ENCODE peak calls at places on chromosomes 2 and 18, in eight cellular contexts. One of them, this sample, is unnamed.
A peak's percentile ranks its signal among the peaks of the same experiment; 100 is the strongest.

GRCh38 chr2:142689206-142689605 is 188.3 kb upstream of the KYNU start:
- ATAC-seq in heart left ventricle: no peak
- ATAC-seq in pancreas: no peak
- ATAC-seq in lung: no peak
- ATAC-seq in body of pancreas: no peak
- ATAC-seq in CD8-positive, alpha-beta T cell: no peak
- ATAC-seq in IMR-90: no peak
- ATAC-seq in PC-3: no peak
- ATAC-seq in this sample: no peak

GRCh38 chr2:239289545-239289944 is 111.3 kb downstream of the HDAC4 start:
- ATAC-seq in lung: no peak
- ATAC-seq in pancreas: no peak
- ATAC-seq in PC-3: no peak
- ATAC-seq in CD8-positive, alpha-beta T cell: peak; percentile 47
- ATAC-seq in body of pancreas: no peak
- ATAC-seq in heart left ventricle: no peak
- ATAC-seq in IMR-90: no peak
- ATAC-seq in this sample: no peak

GRCh38 chr18:78934003-78934402 is 45.6 kb upstream of the SALL3 start:
- ATAC-seq in PC-3: no peak
- ATAC-seq in IMR-90: no peak
- ATAC-seq in heart left ventricle: no peak
- ATAC-seq in lung: no peak
- ATAC-seq in CD8-positive, alpha-beta T cell: no peak
- ATAC-seq in pancreas: no peak
- ATAC-seq in body of pancreas: no peak
- ATAC-seq in this sample: no peak

GRCh38 chr2:159013103-159013502 is 44.7 kb downstream of the TANC1 start:
- ATAC-seq in PC-3: no peak
- ATAC-seq in body of pancreas: no peak
- ATAC-seq in heart left ventricle: peak; percentile 45
- ATAC-seq in pancreas: no peak
- ATAC-seq in lung: no peak
- ATAC-seq in IMR-90: no peak
- ATAC-seq in CD8-positive, alpha-beta T cell: no peak
- ATAC-seq in this sample: no peak

GRCh38 chr2:68245672-68246071 is 6.7 kb downstream of the PPP3R1 start:
- ATAC-seq in body of pancreas: no peak
- ATAC-seq in IMR-90: no peak
- ATAC-seq in pancreas: no peak
- ATAC-seq in lung: no peak
- ATAC-seq in CD8-positive, alpha-beta T cell: no peak
- ATAC-seq in heart left ventricle: no peak
- ATAC-seq in PC-3: no peak
- ATAC-seq in this sample: no peak

GRCh38 chr18:70382992-70383717 is 94.3 kb downstream of the SOCS6 start:
- ATAC-seq in IMR-90: no peak
- ATAC-seq in heart left ventricle: no peak
- ATAC-seq in body of pancreas: no peak
- ATAC-seq in pancreas: no peak
- ATAC-seq in PC-3: no peak
- ATAC-seq in CD8-positive, alpha-beta T cell: no peak
- ATAC-seq in lung: no peak
- ATAC-seq in this sample: no peak

GRCh38 chr2:12259497-12259896 is 457.2 kb upstream of the TRIB2 start:
- ATAC-seq in pancreas: no peak
- ATAC-seq in IMR-90: no peak
- ATAC-seq in CD8-positive, alpha-beta T cell: no peak
- ATAC-seq in PC-3: no peak
- ATAC-seq in heart left ventricle: no peak
- ATAC-seq in body of pancreas: no peak
- ATAC-seq in lung: no peak
- ATAC-seq in this sample: no peak

GRCh38 chr2:126700677-126701076 is 44.7 kb downstream of the GYPC start:
- ATAC-seq in lung: no peak
- ATAC-seq in body of pancreas: no peak
- ATAC-seq in heart left ventricle: no peak
- ATAC-seq in IMR-90: peak; percentile 38
- ATAC-seq in CD8-positive, alpha-beta T cell: no peak
- ATAC-seq in PC-3: no peak
- ATAC-seq in pancreas: no peak
- ATAC-seq in this sample: no peak

GRCh38 chr18:40414155-40414754 is 1540.8 kb upstream of the PIK3C3 start:
- ATAC-seq in heart left ventricle: no peak
- ATAC-seq in PC-3: peak; percentile 80
- ATAC-seq in pancreas: no peak
- ATAC-seq in CD8-positive, alpha-beta T cell: no peak
- ATAC-seq in lung: no peak
- ATAC-seq in IMR-90: peak; percentile 60
- ATAC-seq in body of pancreas: no peak
- ATAC-seq in this sample: no peak

GRCh38 chr2:57692395-57692794 is 354.2 kb upstream of the VRK2 start:
- ATAC-seq in lung: no peak
- ATAC-seq in CD8-positive, alpha-beta T cell: no peak
- ATAC-seq in IMR-90: no peak
- ATAC-seq in PC-3: no peak
- ATAC-seq in heart left ventricle: no peak
- ATAC-seq in pancreas: no peak
- ATAC-seq in body of pancreas: no peak
- ATAC-seq in this sample: no peak

GRCh38 chr2:10894264-10894935 is 17.3 kb upstream of the KCNF1 start:
- ATAC-seq in lung: no peak
- ATAC-seq in heart left ventricle: no peak
- ATAC-seq in PC-3: no peak
- ATAC-seq in pancreas: no peak
- ATAC-seq in body of pancreas: no peak
- ATAC-seq in IMR-90: no peak
- ATAC-seq in CD8-positive, alpha-beta T cell: no peak
- ATAC-seq in this sample: no peak

GRCh38 chr2:195515551-195515950 is 141.5 kb upstream of the SLC39A10 start:
- ATAC-seq in IMR-90: no peak
- ATAC-seq in body of pancreas: no peak
- ATAC-seq in heart left ventricle: no peak
- ATAC-seq in pancreas: no peak
- ATAC-seq in lung: no peak
- ATAC-seq in PC-3: no peak
- ATAC-seq in CD8-positive, alpha-beta T cell: no peak
- ATAC-seq in this sample: no peak

GRCh38 chr2:102143450-102143985 is 972 bp downstream of the IL1R1 start:
- ATAC-seq in heart left ventricle: peak; percentile 55
- ATAC-seq in lung: no peak
- ATAC-seq in CD8-positive, alpha-beta T cell: no peak
- ATAC-seq in body of pancreas: no peak
- ATAC-seq in IMR-90: peak; percentile 4
- ATAC-seq in pancreas: peak; percentile 32
- ATAC-seq in PC-3: no peak
- ATAC-seq in this sample: no peak

GRCh38 chr18:75076286-75076685 is 132.7 kb downstream of the PTGR3 start:
- ATAC-seq in PC-3: no peak
- ATAC-seq in IMR-90: no peak
- ATAC-seq in heart left ventricle: no peak
- ATAC-seq in pancreas: no peak
- ATAC-seq in lung: no peak
- ATAC-seq in body of pancreas: no peak
- ATAC-seq in CD8-positive, alpha-beta T cell: no peak
- ATAC-seq in this sample: no peak

GRCh38 chr2:138536302-138536701 is 34.7 kb downstream of the SPOPL start:
- ATAC-seq in heart left ventricle: no peak
- ATAC-seq in pancreas: no peak
- ATAC-seq in PC-3: no peak
- ATAC-seq in CD8-positive, alpha-beta T cell: no peak
- ATAC-seq in body of pancreas: no peak
- ATAC-seq in IMR-90: no peak
- ATAC-seq in lung: no peak
- ATAC-seq in this sample: no peak

GRCh38 chr2:40434638-40435296 is 17.1 kb downstream of the SLC8A1 start:
- ATAC-seq in PC-3: peak; percentile 95
- ATAC-seq in body of pancreas: no peak
- ATAC-seq in lung: peak; percentile 49
- ATAC-seq in IMR-90: peak; percentile 83
- ATAC-seq in pancreas: no peak
- ATAC-seq in heart left ventricle: peak; percentile 25
- ATAC-seq in CD8-positive, alpha-beta T cell: no peak
- ATAC-seq in this sample: peak; percentile 48

GRCh38 chr2:236161531-236161930 is 6.7 kb downstream of the GBX2 start:
- ATAC-seq in IMR-90: no peak
- ATAC-seq in body of pancreas: no peak
- ATAC-seq in pancreas: no peak
- ATAC-seq in CD8-positive, alpha-beta T cell: no peak
- ATAC-seq in heart left ventricle: no peak
- ATAC-seq in PC-3: peak; percentile 4
- ATAC-seq in lung: no peak
- ATAC-seq in this sample: no peak

GRCh38 chr2:141630531-141630930 is 500.3 kb downstream of the LRP1B start:
- ATAC-seq in heart left ventricle: no peak
- ATAC-seq in pancreas: no peak
- ATAC-seq in body of pancreas: no peak
- ATAC-seq in PC-3: no peak
- ATAC-seq in IMR-90: no peak
- ATAC-seq in CD8-positive, alpha-beta T cell: no peak
- ATAC-seq in lung: no peak
- ATAC-seq in this sample: no peak

GRCh38 chr2:70525032-70525431 is 28.6 kb downstream of the TGFA start:
- ATAC-seq in lung: no peak
- ATAC-seq in CD8-positive, alpha-beta T cell: no peak
- ATAC-seq in PC-3: peak; percentile 71
- ATAC-seq in IMR-90: no peak
- ATAC-seq in body of pancreas: no peak
- ATAC-seq in heart left ventricle: no peak
- ATAC-seq in pancreas: peak; percentile 32
- ATAC-seq in this sample: no peak

GRCh38 chr2:70522627-70523026 is 31.0 kb downstream of the TGFA start:
- ATAC-seq in CD8-positive, alpha-beta T cell: no peak
- ATAC-seq in PC-3: no peak
- ATAC-seq in body of pancreas: no peak
- ATAC-seq in pancreas: no peak
- ATAC-seq in heart left ventricle: no peak
- ATAC-seq in IMR-90: no peak
- ATAC-seq in lung: no peak
- ATAC-seq in this sample: no peak

GRCh38 chr2:70523996-70524965 is 29.3 kb downstream of the TGFA start:
- ATAC-seq in CD8-positive, alpha-beta T cell: peak; percentile 75
- ATAC-seq in body of pancreas: peak; percentile 90
- ATAC-seq in IMR-90: peak; percentile 40
- ATAC-seq in PC-3: peak; percentile 76
- ATAC-seq in heart left ventricle: peak; percentile 34
- ATAC-seq in pancreas: peak; percentile 90
- ATAC-seq in lung: peak; percentile 70
- ATAC-seq in this sample: no peak

GRCh38 chr2:70526126-70526525 is 27.5 kb downstream of the TGFA start:
- ATAC-seq in CD8-positive, alpha-beta T cell: no peak
- ATAC-seq in heart left ventricle: no peak
- ATAC-seq in lung: no peak
- ATAC-seq in PC-3: no peak
- ATAC-seq in body of pancreas: no peak
- ATAC-seq in IMR-90: no peak
- ATAC-seq in pancreas: no peak
- ATAC-seq in this sample: no peak

DNA sequence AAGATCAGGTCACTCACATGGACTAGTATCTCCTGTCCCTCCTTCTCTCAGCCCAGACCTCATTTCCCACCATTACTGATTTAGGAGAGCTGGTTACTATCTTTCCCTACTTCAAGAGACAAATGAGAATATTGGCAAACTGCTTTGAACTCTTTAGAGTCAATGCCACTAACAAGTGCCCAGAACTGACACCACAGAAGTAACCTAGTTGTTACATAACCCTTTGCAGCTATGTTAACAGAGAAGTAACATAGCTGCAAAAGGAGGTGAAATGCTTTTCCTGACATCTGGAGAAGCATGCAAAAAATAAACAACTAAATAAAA is 30.0 kb downstream of the TGFA start:
- ATAC-seq in IMR-90: no peak
- ATAC-seq in CD8-positive, alpha-beta T cell: peak; percentile 35
- ATAC-seq in heart left ventricle: no peak
- ATAC-seq in lung: no peak
- ATAC-seq in pancreas: no peak
- ATAC-seq in body of pancreas: no peak
- ATAC-seq in PC-3: no peak
- ATAC-seq in this sample: no peak
- H3K4me3 ChIP-seq in IMR-90: no peak overlapping the region
- H3K4me3 ChIP-seq in CD8-positive, alpha-beta T cell: no peak overlapping the region
- H3K4me3 ChIP-seq in heart left ventricle: no peak overlapping the region
- H3K4me3 ChIP-seq in lung: no peak overlapping the region
- H3K4me3 ChIP-seq in pancreas: no peak overlapping the region
- H3K4me3 ChIP-seq in body of pancreas: no peak overlapping the region
- H3K4me3 ChIP-seq in PC-3: peak overlapping the region; percentile 41
- H3K4me3 ChIP-seq in this sample: no peak overlapping the region

GRCh38 chr2:207260021-207260420 is 94.3 kb upstream of the KLF7 start:
- ATAC-seq in body of pancreas: no peak
- ATAC-seq in pancreas: no peak
- ATAC-seq in heart left ventricle: no peak
- ATAC-seq in lung: no peak
- ATAC-seq in CD8-positive, alpha-beta T cell: no peak
- ATAC-seq in IMR-90: no peak
- ATAC-seq in PC-3: no peak
- ATAC-seq in this sample: no peak
- H3K36me3 ChIP-seq in body of pancreas: no peaks in the 10 kb centered on the region
- H3K36me3 ChIP-seq in pancreas: no peaks in the 10 kb centered on the region
- H3K36me3 ChIP-seq in heart left ventricle: no peaks in the 10 kb centered on the region
- H3K36me3 ChIP-seq in lung: no peaks in the 10 kb centered on the region
- H3K36me3 ChIP-seq in CD8-positive, alpha-beta T cell: no peaks in the 10 kb centered on the region
- H3K36me3 ChIP-seq in IMR-90: no peaks in the 10 kb centered on the region
- H3K36me3 ChIP-seq in PC-3: no peaks in the 10 kb centered on the region
- H3K36me3 ChIP-seq in this sample: no peaks in the 10 kb centered on the region

GRCh38 chr2:65407240-65407639 is 25.2 kb downstream of the SPRED2 start:
- ATAC-seq in CD8-positive, alpha-beta T cell: no peak
- ATAC-seq in IMR-90: no peak
- ATAC-seq in lung: no peak
- ATAC-seq in PC-3: no peak
- ATAC-seq in body of pancreas: no peak
- ATAC-seq in pancreas: no peak
- ATAC-seq in heart left ventricle: no peak
- ATAC-seq in this sample: no peak
- H3K4me3 ChIP-seq in CD8-positive, alpha-beta T cell: no peak overlapping the region
- H3K4me3 ChIP-seq in IMR-90: no peak overlapping the region
- H3K4me3 ChIP-seq in lung: no peak overlapping the region
- H3K4me3 ChIP-seq in PC-3: no peak overlapping the region
- H3K4me3 ChIP-seq in body of pancreas: no peak overlapping the region
- H3K4me3 ChIP-seq in pancreas: no peak overlapping the region
- H3K4me3 ChIP-seq in heart left ventricle: no peak overlapping the region
- H3K4me3 ChIP-seq in this sample: no peak overlapping the region

DNA sequence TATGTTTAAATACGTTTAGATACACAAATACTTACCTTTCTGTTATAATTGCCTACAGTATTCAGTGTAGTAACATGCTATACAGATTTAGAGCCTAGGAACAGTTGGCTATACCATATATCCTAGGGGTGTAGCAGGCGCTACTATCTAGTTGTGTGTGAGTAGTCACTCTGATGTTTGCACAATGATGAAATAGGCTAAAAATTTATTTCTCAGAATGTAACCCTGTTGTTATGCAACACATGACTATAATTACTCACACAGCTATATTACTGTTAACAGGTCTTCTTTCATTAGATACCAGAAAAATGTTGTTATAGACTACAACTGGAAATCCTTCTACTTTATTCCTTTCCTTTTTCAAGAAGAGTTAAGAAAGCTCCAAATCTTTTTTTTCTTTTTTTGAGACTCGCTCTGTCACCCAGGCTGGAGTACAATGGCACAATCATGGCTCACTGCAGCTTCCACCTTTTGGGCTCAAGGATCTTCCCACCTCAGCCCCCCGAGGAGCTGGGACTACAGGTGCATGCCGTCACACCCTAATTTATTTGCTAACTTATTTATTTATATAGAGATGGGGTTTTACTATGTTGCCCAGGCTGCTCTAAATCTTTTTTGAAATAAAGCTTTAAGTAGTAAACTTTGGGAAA is 48.5 kb downstream of the C2orf74 start:
- ATAC-seq in lung: peak; percentile 62
- ATAC-seq in heart left ventricle: peak; percentile 59
- ATAC-seq in body of pancreas: peak; percentile 75
- ATAC-seq in IMR-90: peak; percentile 92
- ATAC-seq in CD8-positive, alpha-beta T cell: no peak
- ATAC-seq in PC-3: peak; percentile 98
- ATAC-seq in pancreas: peak; percentile 60
- ATAC-seq in this sample: peak; percentile 82
- H3K36me3 ChIP-seq in lung: peaks cover 20% of the 10 kb centered on the region
- H3K36me3 ChIP-seq in heart left ventricle: peaks cover 100% of the 10 kb centered on the region
- H3K36me3 ChIP-seq in body of pancreas: peaks cover 14% of the 10 kb centered on the region
- H3K36me3 ChIP-seq in IMR-90: peaks cover 29% of the 10 kb centered on the region
- H3K36me3 ChIP-seq in CD8-positive, alpha-beta T cell: peaks cover 41% of the 10 kb centered on the region
- H3K36me3 ChIP-seq in PC-3: peaks cover 41% of the 10 kb centered on the region
- H3K36me3 ChIP-seq in pancreas: peaks cover 51% of the 10 kb centered on the region
- H3K36me3 ChIP-seq in this sample: peaks cover 14% of the 10 kb centered on the region

This sample was measured in gastroesophageal sphincter.